ENCODE peak calls at places on chromosomes 5 and 9, in four cellular contexts. M, Z, T and P are unnamed samples.
A peak's percentile ranks its signal among the peaks of the same experiment; 100 is the strongest.

GRCh38 chr5:67028981-67029380 is 167.6 kb downstream of the CD180 start:
- DNase-seq in M (no peak), Z (no peak), T (no peak), P (no peak)

GRCh38 chr5:39578887-39579497 is 154.2 kb upstream of the DAB2 start:
- DNase-seq in M (no peak), Z (no peak), T (peak; percentile 54), P (no peak)

GRCh38 chr5:160685695-160686094 is 166.3 kb downstream of the ATP10B start:
- DNase-seq in M (no peak), Z (no peak), T (peak; percentile 81), P (no peak)

GRCh38 chr5:76718880-76719279 is 3.0 kb downstream of the F2R start:
- DNase-seq in M (no peak), Z (no peak), T (no peak), P (no peak)

GRCh38 chr9:138102246-138103051 is 224.9 kb downstream of the CACNA1B start:
- DNase-seq in M (no peak), Z (no peak), T (no peak), P (no peak)

GRCh38 chr9:78314953-78315870 is 18.3 kb downstream of the PSAT1 start:
- DNase-seq in M (no peak), Z (no peak), T (no peak), P (no peak)

GRCh38 chr5:144086295-144086694 is 84.2 kb downstream of the YIPF5 start:
- DNase-seq in M (no peak), Z (no peak), T (no peak), P (no peak)

GRCh38 chr5:56457887-56458451 is 224.8 kb upstream of the ANKRD55 start:
- DNase-seq in M (no peak), Z (no peak), T (no peak), P (no peak)